ENCODE peak calls at places on chromosomes 7 and 10, in five cellular contexts. P is HCT116, O is GM12878, A is H1, L is HepG2. R is an unnamed sample.

GRCh38 chr10:52779541-52780390 is 7.2 kb upstream of the MBL2 start:
- DNase-seq in L (peak; percentile 64), O (no peak), P (peak; percentile 45), A (peak; percentile 73), R (peak; percentile 75)

GRCh38 chr7:17058568-17058967 is 176.8 kb upstream of the AGR3 start:
- DNase-seq in P (no peak), L (no peak), O (no peak), A (no peak), R (no peak)

GRCh38 chr7:100585511-100586265 is at the start of gene LRCH4:
- DNase-seq in P (no peak), L (no peak), A (no peak), O (no peak), R (peak; percentile 50)

GRCh38 chr10:24723788-24724380 is at the start of gene ARHGAP21:
- DNase-seq in O (no peak), P (no peak), A (no peak), L (no peak), R (peak; percentile 81)

GRCh38 chr7:21639206-21639868 is 96.5 kb downstream of the DNAH11 start:
- DNase-seq in L (no peak), A (no peak), P (no peak), O (no peak), R (no peak)

GRCh38 chr7:91836065-91836368 is 44.5 kb downstream of the MTERF1 start:
- DNase-seq in L (no peak), O (no peak), A (no peak), P (no peak), R (peak; percentile 6)

GRCh38 chr7:39507866-39508551 is 58.2 kb upstream of the YAE1 start:
- DNase-seq in L (no peak), A (no peak), O (no peak), P (no peak), R (no peak)

GRCh38 chr10:70557086-70557845 is 45.3 kb downstream of the PRF1 start:
- DNase-seq in P (no peak), A (no peak), O (no peak), L (no peak), R (no peak)

GRCh38 chr7:141460781-141461715 is 90.2 kb upstream of the AGK start:
- DNase-seq in A (no peak), L (no peak), O (no peak), P (no peak), R (peak; percentile 86)

GRCh38 chr7:13151982-13152381 is 464.5 kb downstream of the ARL4A start:
- DNase-seq in P (no peak), L (no peak), A (no peak), O (no peak), R (no peak)

GRCh38 chr10:1370298-1370697 is 314.1 kb downstream of the WDR37 start:
- DNase-seq in P (no peak), A (no peak), O (no peak), L (no peak), R (no peak)

GRCh38 chr10:87861566-87861952 is 1.8 kb downstream of the KLLN start:
- DNase-seq in A (no peak), O (peak; percentile 47), L (peak; percentile 82), P (no peak), R (peak; percentile 68)

GRCh38 chr7:100577103-100577502 is 3.4 kb upstream of the SAP25 start:
- DNase-seq in O (no peak), A (no peak), L (no peak), P (no peak), R (no peak)

GRCh38 chr7:143408686-143409551 is at the start of gene EPHA1:
- DNase-seq in O (no peak), A (peak; percentile 50), L (no peak), P (peak; percentile 88), R (peak; percentile 93)

GRCh38 chr10:68900427-68901105 is 549 bp upstream of the DDX50 start:
- DNase-seq in O (peak; percentile 13), L (no peak), P (no peak), A (no peak), R (no peak)

GRCh38 chr7:106243893-106244292 is 40.9 kb downstream of the NAMPT start:
- DNase-seq in L (no peak), A (no peak), P (no peak), O (no peak), R (no peak)

GRCh38 chr7:97024209-97025129 is at the start of gene DLX5:
- DNase-seq in A (no peak), P (no peak), L (peak; percentile 18), O (no peak), R (peak; percentile 82)

GRCh38 chr10:43898592-43898991 is 249.9 kb upstream of the ZNF32 start:
- DNase-seq in L (no peak), P (no peak), A (no peak), O (no peak), R (no peak)

GRCh38 chr7:111639894-111640293 is 77.6 kb upstream of the IMMP2L start:
- DNase-seq in L (no peak), O (no peak), P (no peak), A (no peak), R (no peak)

GRCh38 chr7:139242741-139243281 is 11.8 kb downstream of the UBN2 start:
- DNase-seq in L (no peak), P (no peak), O (no peak), A (no peak), R (no peak)

GRCh38 chr7:86823769-86824168 is 180.1 kb downstream of the GRM3 start:
- DNase-seq in A (no peak), L (no peak), O (no peak), P (no peak), R (no peak)

GRCh38 chr7:151437163-151437553 is 2.8 kb downstream of the CRYGN start:
- DNase-seq in A (no peak), L (no peak), O (no peak), P (no peak), R (no peak)

GRCh38 chr7:24829787-24830186 is 72.5 kb upstream of the GSDME start:
- DNase-seq in P (no peak), A (no peak), L (no peak), O (no peak), R (no peak)

GRCh38 chr7:159091480-159092475 is 52.9 kb downstream of the VIPR2 start:
- DNase-seq in L (no peak), O (no peak), A (no peak), P (no peak), R (no peak)

GRCh38 chr10:95795602-95796001 is 39.6 kb downstream of the ENTPD1 start:
- DNase-seq in A (no peak), O (no peak), L (no peak), P (no peak), R (no peak)

GRCh38 chr10:99280472-99280871 is 44.8 kb upstream of the HPSE2 start:
- DNase-seq in A (no peak), O (no peak), P (no peak), L (no peak), R (peak; percentile 42)

GRCh38 chr7:5525271-5526189 is 101.9 kb upstream of the TNRC18 start:
- DNase-seq in A (no peak), O (peak; percentile 63), L (peak; percentile 39), P (peak; percentile 40), R (no peak)

GRCh38 chr10:128708182-128708581 is 582.0 kb upstream of the MKI67 start:
- DNase-seq in P (no peak), A (no peak), L (no peak), O (no peak), R (no peak)

GRCh38 chr7:85776691-85777363 is 590.0 kb upstream of the SEMA3D start:
- DNase-seq in L (no peak), A (no peak), P (no peak), O (no peak), R (no peak)

GRCh38 chr7:1738511-1738910 is 68.4 kb downstream of the ELFN1 start:
- DNase-seq in P (no peak), A (no peak), L (no peak), O (no peak), R (no peak)

GRCh38 chr7:40845959-40846358 is 711.2 kb downstream of the SUGCT start:
- DNase-seq in A (no peak), O (no peak), L (no peak), P (no peak), R (no peak)

GRCh38 chr7:40851001-40851400 is 716.2 kb downstream of the SUGCT start:
- DNase-seq in O (no peak), A (no peak), L (no peak), P (no peak), R (no peak)

GRCh38 chr7:40848541-40849221 is 713.9 kb downstream of the SUGCT start:
- DNase-seq in A (no peak), O (no peak), L (no peak), P (no peak), R (no peak)

GRCh38 chr7:40847921-40848320 is 713.1 kb downstream of the SUGCT start:
- DNase-seq in L (no peak), P (no peak), O (no peak), A (no peak), R (no peak)

GRCh38 chr7:40850017-40850416 is 715.2 kb downstream of the SUGCT start:
- DNase-seq in O (no peak), P (no peak), L (no peak), A (no peak), R (no peak)
- TF ChIP-seq JUND in O (no peak), P (no peak), L (no peak), A (no peak), R (no peak)

DNA sequence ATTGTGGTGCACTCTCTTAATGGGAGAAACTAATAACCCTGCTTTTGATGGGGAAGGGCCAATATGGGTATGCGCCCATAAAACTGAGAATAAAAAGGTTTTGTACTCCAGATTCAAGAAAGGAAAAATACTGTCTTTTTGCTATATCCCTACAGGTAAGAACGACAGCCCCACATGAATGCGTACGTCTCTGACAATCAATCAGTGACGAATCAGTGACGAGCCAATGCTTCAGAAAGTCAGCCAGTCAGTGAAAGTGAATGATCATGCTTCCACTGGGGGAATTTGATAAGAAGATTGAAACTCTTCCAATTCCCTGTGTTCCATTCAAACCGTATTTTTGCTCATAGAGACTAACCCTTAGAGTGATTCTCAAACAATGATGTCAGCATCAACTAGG is 26.3 kb downstream of the ARL5B start:
- DNase-seq in O (no peak), L (no peak), A (no peak), P (no peak), R (no peak)
- TF ChIP-seq JUND in O (no peak), L (no peak), A (no peak), P (no peak), R (no peak)

GRCh38 chr10:127100983-127101615 is 95.3 kb downstream of the INSYN2A start:
- DNase-seq in P (no peak), O (no peak), L (no peak), A (no peak), R (no peak)
- TF ChIP-seq JUND in P (no peak), O (no peak), L (no peak), A (no peak), R (no peak)

GRCh38 chr7:149569025-149569725 is 71.6 kb upstream of the ZNF746 start:
- DNase-seq in A (no peak), L (no peak), O (no peak), P (no peak), R (no peak)
- TF ChIP-seq JUND in A (no peak), L (no peak), O (no peak), P (no peak), R (no peak)

GRCh38 chr10:13815766-13816165 is 229.0 kb downstream of the PRPF18 start:
- DNase-seq in O (no peak), L (no peak), A (no peak), P (no peak), R (no peak)

GRCh38 chr10:13812804-13813203 is 226.0 kb downstream of the PRPF18 start:
- DNase-seq in A (no peak), L (no peak), O (no peak), P (no peak), R (no peak)

GRCh38 chr10:13820119-13820518 is 233.4 kb downstream of the PRPF18 start:
- DNase-seq in P (no peak), L (no peak), A (no peak), O (no peak), R (no peak)

GRCh38 chr10:13813540-13813939 is 226.8 kb downstream of the PRPF18 start:
- DNase-seq in A (no peak), P (no peak), O (no peak), L (no peak), R (no peak)

GRCh38 chr10:13816195-13816926 is 229.6 kb downstream of the PRPF18 start:
- DNase-seq in L (no peak), O (no peak), P (no peak), A (no peak), R (no peak)
- TF ChIP-seq JUND in L (no peak), O (no peak), P (no peak), A (no peak), R (no peak)